ENCODE peak calls at places on chromosome 6, in four cellular contexts. O is GM12865; Z is HAP-1; H is stimulated activated CD4-positive, alpha-beta T cell treated with anti-CD3 and anti-CD28 coated beads, Interleukin-1b, Interleukin-23, amount 100 ng/mL, for 24 hours. B is an unnamed sample.

GRCh38 chr6:5215181-5215580 is 45.6 kb downstream of the LYRM4 start:
- DNase-seq in O (no peak), Z (peak; percentile 70), H (no peak), B (no peak)

GRCh38 chr6:49300443-49300842 is 162.6 kb downstream of the MMUT start:
- DNase-seq in O (no peak), Z (no peak), H (no peak), B (no peak)

GRCh38 chr6:27902335-27903314 is 9.6 kb downstream of the OR2B2 start:
- DNase-seq in O (peak; percentile 84), Z (peak; percentile 80), H (peak; percentile 80), B (peak; percentile 70)

GRCh38 chr6:46989384-46989783 is 52.7 kb downstream of the ADGRF1 start:
- DNase-seq in O (no peak), Z (no peak), H (no peak), B (no peak)

GRCh38 chr6:34067814-34068213 is 78.1 kb downstream of the GRM4 start:
- DNase-seq in O (peak; percentile 32), Z (no peak), H (no peak), B (no peak)

GRCh38 chr6:31042801-31043200 is 32.5 kb downstream of the MUC22 start:
- DNase-seq in O (peak; percentile 49), Z (peak; percentile 51), H (peak; percentile 12), B (no peak)

GRCh38 chr6:3499603-3500002 is 42.8 kb upstream of the SLC22A23 start:
- DNase-seq in O (peak; percentile 7), Z (no peak), H (no peak), B (no peak)

GRCh38 chr6:48535569-48535968 is 424.6 kb upstream of the PTCHD4 start:
- DNase-seq in O (no peak), Z (peak; percentile 59), H (no peak), B (no peak)

GRCh38 chr6:87407531-87407895 is 259 bp upstream of the CFAP206 start:
- DNase-seq in O (no peak), Z (peak; percentile 49), H (no peak), B (no peak)

GRCh38 chr6:44625996-44626395 is 238.5 kb downstream of the CDC5L start:
- DNase-seq in O (no peak), Z (no peak), H (no peak), B (no peak)

GRCh38 chr6:107080036-107080435 is 35.3 kb downstream of the BEND3 start:
- DNase-seq in O (peak; percentile 33), Z (no peak), H (no peak), B (no peak)

GRCh38 chr6:148934534-148934933 is 187.7 kb downstream of the UST start:
- DNase-seq in O (no peak), Z (no peak), H (no peak), B (peak; percentile 50)

GRCh38 chr6:157379656-157380457 is 1.1 kb upstream of the ZDHHC14 start:
- DNase-seq in O (peak; percentile 93), Z (peak; percentile 92), H (peak; percentile 77), B (peak; percentile 93)

GRCh38 chr6:18022398-18023231 is 35.2 kb upstream of the KIF13A start:
- DNase-seq in O (no peak), Z (peak; percentile 96), H (no peak), B (no peak)

GRCh38 chr6:400815-401214 is 9.3 kb downstream of the IRF4 start:
- DNase-seq in O (no peak), Z (no peak), H (no peak), B (no peak)

GRCh38 chr6:169841907-169842606 is 90.6 kb downstream of the ERMARD start:
- DNase-seq in O (no peak), Z (no peak), H (no peak), B (no peak)

B was measured in psoas muscle.